ENCODE peak calls at places on chromosomes 5 and 9, in seven cellular contexts. Z is HuH-7; Y is NCI-H1092 treated with DMSO at 0.1 percent for 48 hours; I is adrenal gland; V is HTR-8/SVneo; K is effector memory CD8-positive, alpha-beta T cell; G is CD4-positive, alpha-beta memory T cell. X is an unnamed sample.

GRCh38 chr5:96703985-96704384 is 41.8 kb downstream of the CAST start:
- DNase-seq in V (no peak), I (no peak), G (no peak), Z (no peak), Y (no peak), K (no peak), X (no peak)

GRCh38 chr9:107274953-107275422 is 8.1 kb upstream of the RAD23B start:
- DNase-seq in G (no peak), Y (no peak), V (peak; percentile 78), Z (no peak), K (no peak), I (no peak), X (no peak)

GRCh38 chr5:2876183-2876582 is 124.7 kb upstream of the IRX2 start:
- DNase-seq in I (no peak), Z (no peak), Y (no peak), K (no peak), V (no peak), G (no peak), X (no peak)

GRCh38 chr5:151667083-151667482 is 19.6 kb downstream of the SPARC start:
- DNase-seq in V (no peak), Y (no peak), Z (no peak), I (no peak), K (no peak), G (no peak), X (no peak)

GRCh38 chr5:54178991-54179390 is 131.4 kb downstream of the ARL15 start:
- DNase-seq in I (no peak), G (no peak), V (no peak), Z (no peak), Y (no peak), K (no peak), X (no peak)

GRCh38 chr5:154317916-154318315 is 127.4 kb downstream of the GALNT10 start:
- DNase-seq in V (no peak), K (no peak), Z (no peak), Y (no peak), I (no peak), G (no peak), X (no peak)

GRCh38 chr9:133116346-133117231 is 4.5 kb downstream of the RALGDS start:
- DNase-seq in K (no peak), Z (no peak), G (no peak), V (no peak), Y (no peak), I (peak; percentile 42), X (no peak)

GRCh38 chr5:138461343-138462125 is 3.7 kb upstream of the EGR1 start:
- DNase-seq in G (no peak), I (no peak), Z (no peak), Y (no peak), K (no peak), V (no peak), X (no peak)

GRCh38 chr9:93220627-93221425 is 36.9 kb downstream of the WNK2 start:
- DNase-seq in K (no peak), V (no peak), G (no peak), Y (no peak), I (no peak), Z (no peak), X (no peak)

GRCh38 chr9:71383308-71383707 is 261.9 kb upstream of the TRPM3 start:
- DNase-seq in V (no peak), Z (no peak), Y (no peak), G (no peak), I (no peak), K (no peak), X (no peak)

GRCh38 chr5:125117556-125117955 is 371.1 kb upstream of the ZNF608 start:
- DNase-seq in K (no peak), I (no peak), Z (no peak), G (no peak), Y (no peak), V (no peak), X (no peak)

GRCh38 chr9:94826044-94826443 is 99.5 kb downstream of the AOPEP start:
- DNase-seq in Y (no peak), I (no peak), V (no peak), Z (no peak), K (no peak), G (no peak), X (no peak)

GRCh38 chr9:81832571-81833285 is 95.5 kb upstream of the SPATA31D4 start:
- DNase-seq in G (no peak), K (no peak), Y (no peak), V (no peak), Z (no peak), I (no peak), X (no peak)

GRCh38 chr5:60439552-60439951 is 260.4 kb downstream of the DEPDC1B start:
- DNase-seq in V (no peak), G (no peak), K (no peak), Y (no peak), I (no peak), Z (no peak), X (no peak)

GRCh38 chr5:180069589-180070247 is 1.8 kb downstream of the RNF130 start:
- DNase-seq in Z (no peak), K (no peak), Y (peak; percentile 2), I (no peak), V (no peak), G (no peak), X (no peak)

GRCh38 chr9:37906312-37907239 is 2.6 kb upstream of the SLC25A51 start:
- DNase-seq in I (no peak), V (no peak), Z (no peak), G (no peak), K (no peak), Y (no peak), X (no peak)